ENCODE peak calls at places on chromosomes 12 and 14, in eight cellular contexts. One of them, this sample, is unnamed.

GRCh38 chr12:64160021-64160717 is 61.9 kb downstream of the KICS2 start:
- DNase-seq in IMR-90: no peak
- DNase-seq in K562: no peak
- DNase-seq in cardiac muscle cell: no peak
- DNase-seq in pancreas: no peak
- DNase-seq in left ventricle myocardium inferior: no peak
- DNase-seq in AG04450: no peak
- DNase-seq in uterus: no peak
- DNase-seq in this sample: peak

GRCh38 chr14:65098586-65098985 is 3.7 kb downstream of the MAX start:
- DNase-seq in IMR-90: peak
- DNase-seq in K562: no peak
- DNase-seq in cardiac muscle cell: no peak
- DNase-seq in pancreas: no peak
- DNase-seq in left ventricle myocardium inferior: no peak
- DNase-seq in AG04450: no peak
- DNase-seq in uterus: no peak
- DNase-seq in this sample: peak

GRCh38 chr12:122820838-122821271 is 14.4 kb upstream of the HIP1R start:
- DNase-seq in IMR-90: no peak
- DNase-seq in K562: no peak
- DNase-seq in cardiac muscle cell: no peak
- DNase-seq in pancreas: no peak
- DNase-seq in left ventricle myocardium inferior: no peak
- DNase-seq in AG04450: no peak
- DNase-seq in uterus: no peak
- DNase-seq in this sample: no peak

GRCh38 chr14:104702106-104702505 is 12.7 kb downstream of the INF2 start:
- DNase-seq in IMR-90: no peak
- DNase-seq in K562: no peak
- DNase-seq in cardiac muscle cell: no peak
- DNase-seq in pancreas: no peak
- DNase-seq in left ventricle myocardium inferior: no peak
- DNase-seq in AG04450: no peak
- DNase-seq in uterus: no peak
- DNase-seq in this sample: no peak

GRCh38 chr12:48873096-48873495 is 7.4 kb upstream of the RND1 start:
- DNase-seq in IMR-90: no peak
- DNase-seq in K562: no peak
- DNase-seq in cardiac muscle cell: no peak
- DNase-seq in pancreas: no peak
- DNase-seq in left ventricle myocardium inferior: no peak
- DNase-seq in AG04450: no peak
- DNase-seq in uterus: no peak
- DNase-seq in this sample: no peak

GRCh38 chr14:61662001-61662400 is 33.3 kb upstream of the HIF1A start:
- DNase-seq in IMR-90: peak
- DNase-seq in K562: no peak
- DNase-seq in cardiac muscle cell: no peak
- DNase-seq in pancreas: no peak
- DNase-seq in left ventricle myocardium inferior: no peak
- DNase-seq in AG04450: no peak
- DNase-seq in uterus: no peak
- DNase-seq in this sample: no peak

GRCh38 chr12:6987956-6988573 is 17.4 kb downstream of the EMG1 start:
- DNase-seq in IMR-90: no peak
- DNase-seq in K562: no peak
- DNase-seq in cardiac muscle cell: no peak
- DNase-seq in pancreas: peak
- DNase-seq in left ventricle myocardium inferior: no peak
- DNase-seq in AG04450: no peak
- DNase-seq in uterus: no peak
- DNase-seq in this sample: no peak

GRCh38 chr12:45242180-45242579 is 26.3 kb downstream of the ANO6 start:
- DNase-seq in IMR-90: no peak
- DNase-seq in K562: no peak
- DNase-seq in cardiac muscle cell: no peak
- DNase-seq in pancreas: peak
- DNase-seq in left ventricle myocardium inferior: no peak
- DNase-seq in AG04450: no peak
- DNase-seq in uterus: no peak
- DNase-seq in this sample: no peak

GRCh38 chr14:24372701-24373416 is 4.9 kb downstream of the NFATC4 start:
- DNase-seq in IMR-90: no peak
- DNase-seq in K562: no peak
- DNase-seq in cardiac muscle cell: no peak
- DNase-seq in pancreas: no peak
- DNase-seq in left ventricle myocardium inferior: peak
- DNase-seq in AG04450: no peak
- DNase-seq in uterus: peak
- DNase-seq in this sample: no peak

GRCh38 chr14:25108959-25109358 is 59.0 kb upstream of the STXBP6 start:
- DNase-seq in IMR-90: no peak
- DNase-seq in K562: no peak
- DNase-seq in cardiac muscle cell: peak
- DNase-seq in pancreas: peak
- DNase-seq in left ventricle myocardium inferior: no peak
- DNase-seq in AG04450: no peak
- DNase-seq in uterus: no peak
- DNase-seq in this sample: peak

GRCh38 chr14:72129283-72129682 is 197.1 kb downstream of the RGS6 start:
- DNase-seq in IMR-90: no peak
- DNase-seq in K562: no peak
- DNase-seq in cardiac muscle cell: no peak
- DNase-seq in pancreas: peak
- DNase-seq in left ventricle myocardium inferior: no peak
- DNase-seq in AG04450: no peak
- DNase-seq in uterus: no peak
- DNase-seq in this sample: no peak

GRCh38 chr12:7907009-7907408 is 29.0 kb downstream of the SLC2A3 start:
- DNase-seq in IMR-90: peak
- DNase-seq in K562: peak
- DNase-seq in cardiac muscle cell: peak
- DNase-seq in pancreas: peak
- DNase-seq in left ventricle myocardium inferior: no peak
- DNase-seq in AG04450: no peak
- DNase-seq in uterus: no peak
- DNase-seq in this sample: peak

GRCh38 chr12:100753837-100754236 is 40.7 kb upstream of the ANO4 start:
- DNase-seq in IMR-90: peak
- DNase-seq in K562: no peak
- DNase-seq in cardiac muscle cell: no peak
- DNase-seq in pancreas: no peak
- DNase-seq in left ventricle myocardium inferior: no peak
- DNase-seq in AG04450: no peak
- DNase-seq in uterus: no peak
- DNase-seq in this sample: no peak

GRCh38 chr14:70964492-70964891 is 57.2 kb downstream of the PCNX1 start:
- DNase-seq in IMR-90: no peak
- DNase-seq in K562: no peak
- DNase-seq in cardiac muscle cell: no peak
- DNase-seq in pancreas: no peak
- DNase-seq in left ventricle myocardium inferior: no peak
- DNase-seq in AG04450: no peak
- DNase-seq in uterus: no peak
- DNase-seq in this sample: no peak

GRCh38 chr12:111173391-111174282 is 195.3 kb downstream of the PHETA1 start:
- DNase-seq in IMR-90: no peak
- DNase-seq in K562: no peak
- DNase-seq in cardiac muscle cell: no peak
- DNase-seq in pancreas: no peak
- DNase-seq in left ventricle myocardium inferior: no peak
- DNase-seq in AG04450: no peak
- DNase-seq in uterus: no peak
- DNase-seq in this sample: no peak

GRCh38 chr12:49930515-49931288 is 19.8 kb upstream of the AQP2 start:
- DNase-seq in IMR-90: peak
- DNase-seq in K562: no peak
- DNase-seq in cardiac muscle cell: no peak
- DNase-seq in pancreas: no peak
- DNase-seq in left ventricle myocardium inferior: no peak
- DNase-seq in AG04450: no peak
- DNase-seq in uterus: no peak
- DNase-seq in this sample: peak

GRCh38 chr12:42370013-42370412 is 44.0 kb downstream of the PPHLN1 start:
- DNase-seq in IMR-90: no peak
- DNase-seq in K562: no peak
- DNase-seq in cardiac muscle cell: no peak
- DNase-seq in pancreas: no peak
- DNase-seq in left ventricle myocardium inferior: no peak
- DNase-seq in AG04450: no peak
- DNase-seq in uterus: no peak
- DNase-seq in this sample: no peak

GRCh38 chr12:75812341-75813018 is 219.1 kb downstream of the PHLDA1 start:
- DNase-seq in IMR-90: peak
- DNase-seq in K562: no peak
- DNase-seq in cardiac muscle cell: no peak
- DNase-seq in pancreas: no peak
- DNase-seq in left ventricle myocardium inferior: no peak
- DNase-seq in AG04450: peak
- DNase-seq in uterus: no peak
- DNase-seq in this sample: peak

GRCh38 chr12:78489990-78490389 is 374.6 kb upstream of the SYT1 start:
- DNase-seq in IMR-90: no peak
- DNase-seq in K562: no peak
- DNase-seq in cardiac muscle cell: no peak
- DNase-seq in pancreas: no peak
- DNase-seq in left ventricle myocardium inferior: no peak
- DNase-seq in AG04450: no peak
- DNase-seq in uterus: no peak
- DNase-seq in this sample: no peak

GRCh38 chr12:50200507-50201273 is 33.5 kb upstream of the CERS5 start:
- DNase-seq in IMR-90: peak
- DNase-seq in K562: no peak
- DNase-seq in cardiac muscle cell: no peak
- DNase-seq in pancreas: no peak
- DNase-seq in left ventricle myocardium inferior: no peak
- DNase-seq in AG04450: no peak
- DNase-seq in uterus: no peak
- DNase-seq in this sample: peak

GRCh38 chr14:21933681-21934080 is 260.1 kb upstream of the OR4E1 start:
- DNase-seq in IMR-90: no peak
- DNase-seq in K562: no peak
- DNase-seq in cardiac muscle cell: peak
- DNase-seq in pancreas: no peak
- DNase-seq in left ventricle myocardium inferior: no peak
- DNase-seq in AG04450: no peak
- DNase-seq in uterus: no peak
- DNase-seq in this sample: no peak
- TF ChIP-seq CTCF in IMR-90: no peak
- TF ChIP-seq CTCF in K562: peak
- TF ChIP-seq CTCF in cardiac muscle cell: peak
- TF ChIP-seq CTCF in pancreas: no peak
- TF ChIP-seq CTCF in left ventricle myocardium inferior: no peak
- TF ChIP-seq CTCF in AG04450: no peak
- TF ChIP-seq CTCF in uterus: no peak
- TF ChIP-seq CTCF in this sample: no peak

GRCh38 chr12:25252946-25253345 is 2.2 kb upstream of the KRAS start:
- DNase-seq in IMR-90: no peak
- DNase-seq in K562: no peak
- DNase-seq in cardiac muscle cell: no peak
- DNase-seq in pancreas: no peak
- DNase-seq in left ventricle myocardium inferior: no peak
- DNase-seq in AG04450: no peak
- DNase-seq in uterus: no peak
- DNase-seq in this sample: no peak
- H3K4me3 ChIP-seq in IMR-90: no peak
- H3K4me3 ChIP-seq in K562: no peak
- H3K4me3 ChIP-seq in cardiac muscle cell: no peak
- H3K4me3 ChIP-seq in pancreas: no peak
- H3K4me3 ChIP-seq in left ventricle myocardium inferior: no peak
- H3K4me3 ChIP-seq in AG04450: no peak
- H3K4me3 ChIP-seq in uterus: no peak
- H3K4me3 ChIP-seq in this sample: no peak

DNA sequence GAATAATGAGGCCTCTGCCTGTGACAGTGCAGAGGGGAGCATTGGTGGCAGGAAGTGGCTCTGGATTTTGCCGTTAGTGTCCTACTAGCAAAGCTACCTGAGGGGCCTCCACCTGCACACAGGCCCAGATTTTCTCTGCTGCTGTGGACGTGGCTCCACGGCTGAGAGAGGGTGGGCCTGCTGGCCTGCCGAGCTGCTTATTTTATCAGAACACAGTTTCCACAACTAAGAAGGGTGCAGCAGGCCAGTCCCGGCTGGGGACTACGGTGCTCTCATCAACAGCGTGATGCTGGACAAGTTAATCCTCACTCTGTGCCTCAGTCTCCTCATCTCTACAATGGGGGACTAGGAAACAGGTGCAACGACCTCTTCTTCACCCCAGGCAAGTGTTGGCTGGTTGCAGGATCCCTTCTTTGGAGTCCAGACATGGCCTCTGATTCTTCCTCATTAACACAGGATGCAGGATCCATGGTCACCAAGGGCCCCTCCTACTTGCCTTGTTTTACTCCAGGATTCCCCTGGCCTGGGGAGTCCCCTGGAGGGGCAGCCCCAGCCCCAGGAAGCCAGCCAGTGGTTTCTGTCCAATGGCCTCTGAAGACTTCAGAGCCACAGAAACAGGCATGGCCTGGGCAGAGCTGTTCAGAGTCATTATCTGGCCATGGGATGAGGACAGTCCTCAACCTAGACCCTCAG is 3.3 kb downstream of the FAM181A start:
- DNase-seq in IMR-90: no peak
- DNase-seq in K562: no peak
- DNase-seq in cardiac muscle cell: no peak
- DNase-seq in pancreas: no peak
- DNase-seq in left ventricle myocardium inferior: no peak
- DNase-seq in AG04450: no peak
- DNase-seq in uterus: no peak
- DNase-seq in this sample: no peak
- TF ChIP-seq CTCF in IMR-90: no peak
- TF ChIP-seq CTCF in K562: no peak
- TF ChIP-seq CTCF in cardiac muscle cell: no peak
- TF ChIP-seq CTCF in pancreas: no peak
- TF ChIP-seq CTCF in left ventricle myocardium inferior: no peak
- TF ChIP-seq CTCF in AG04450: no peak
- TF ChIP-seq CTCF in uterus: no peak
- TF ChIP-seq CTCF in this sample: no peak

DNA sequence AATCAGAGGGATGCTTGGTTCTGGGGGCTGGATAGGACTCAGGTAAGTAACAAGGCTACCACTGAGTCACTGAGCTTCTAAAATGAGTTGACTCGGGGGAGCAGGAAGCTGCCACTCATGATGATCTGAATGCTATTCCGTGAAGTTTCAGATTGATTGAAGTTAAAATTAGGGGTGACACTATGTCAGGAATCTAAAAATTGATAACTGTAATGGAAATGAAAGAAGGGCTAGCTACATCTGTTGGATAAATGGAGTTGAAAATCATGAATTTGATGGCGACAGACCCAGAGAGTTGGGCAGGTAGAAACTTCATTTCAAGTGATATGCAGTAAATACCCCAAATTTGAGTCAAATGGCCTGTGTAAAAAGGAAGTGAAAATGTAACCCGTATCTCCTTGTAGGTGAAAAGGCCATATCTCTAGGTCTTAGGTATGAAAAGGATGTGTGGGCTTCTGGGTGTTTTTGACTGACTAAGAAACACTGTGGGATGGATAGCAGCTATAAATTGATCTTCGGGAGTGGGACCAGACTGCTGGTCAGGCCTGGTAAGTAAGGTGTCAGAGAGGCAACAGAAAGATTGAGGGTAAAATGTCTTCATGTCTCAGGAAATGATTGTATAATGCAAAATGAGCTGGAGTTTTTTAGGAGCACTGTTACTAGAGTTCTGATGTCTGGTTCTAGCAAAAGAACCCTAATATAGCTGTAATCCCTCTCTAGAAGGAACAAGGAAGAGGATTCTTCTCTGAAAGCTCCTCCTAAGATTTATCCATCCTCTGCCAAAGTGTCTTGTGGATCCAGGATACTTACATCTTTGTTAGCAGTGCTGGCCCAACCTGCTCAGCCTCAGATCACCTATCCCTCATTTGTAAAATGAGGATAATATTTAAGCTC is 57.3 kb downstream of the DAD1 start:
- DNase-seq in IMR-90: no peak
- DNase-seq in K562: no peak
- DNase-seq in cardiac muscle cell: no peak
- DNase-seq in pancreas: no peak
- DNase-seq in left ventricle myocardium inferior: no peak
- DNase-seq in AG04450: no peak
- DNase-seq in uterus: no peak
- DNase-seq in this sample: no peak
- H3K4me3 ChIP-seq in IMR-90: no peak
- H3K4me3 ChIP-seq in K562: no peak
- H3K4me3 ChIP-seq in cardiac muscle cell: no peak
- H3K4me3 ChIP-seq in pancreas: no peak
- H3K4me3 ChIP-seq in left ventricle myocardium inferior: no peak
- H3K4me3 ChIP-seq in AG04450: no peak
- H3K4me3 ChIP-seq in uterus: no peak
- H3K4me3 ChIP-seq in this sample: no peak

This sample was measured in AG10803.